ENCODE peak calls at places on chromosomes 3 and 15, in four cellular contexts. One of them, this sample, is unnamed.

GRCh38 chr3:129599607-129600006 is 6.9 kb downstream of the PLXND1 start:
- DNase-seq in body of pancreas: peak; percentile 36
- DNase-seq in endothelial cell of umbilical vein: peak; percentile 94
- DNase-seq in spleen: no peak
- DNase-seq in this sample: no peak

GRCh38 chr3:38006445-38006995 is 15.9 kb downstream of the VILL start:
- DNase-seq in body of pancreas: no peak
- DNase-seq in endothelial cell of umbilical vein: no peak
- DNase-seq in spleen: peak; percentile 76
- DNase-seq in this sample: no peak

GRCh38 chr3:140629351-140630137 is 48.3 kb upstream of the TRIM42 start:
- DNase-seq in body of pancreas: no peak
- DNase-seq in endothelial cell of umbilical vein: peak; percentile 51
- DNase-seq in spleen: no peak
- DNase-seq in this sample: no peak

GRCh38 chr15:57772223-57772957 is 65.9 kb downstream of the POLR2M start:
- DNase-seq in body of pancreas: no peak
- DNase-seq in endothelial cell of umbilical vein: no peak
- DNase-seq in spleen: no peak
- DNase-seq in this sample: no peak

GRCh38 chr3:158702815-158703481 is 29.3 kb downstream of the RARRES1 start:
- DNase-seq in body of pancreas: no peak
- DNase-seq in endothelial cell of umbilical vein: peak; percentile 89
- DNase-seq in spleen: no peak
- DNase-seq in this sample: no peak

GRCh38 chr15:23033979-23034378 is 5.4 kb downstream of the TUBGCP5 start:
- DNase-seq in body of pancreas: no peak
- DNase-seq in endothelial cell of umbilical vein: no peak
- DNase-seq in spleen: no peak
- DNase-seq in this sample: no peak

GRCh38 chr3:152155246-152155645 is 113.5 kb upstream of the MBNL1 start:
- DNase-seq in body of pancreas: no peak
- DNase-seq in endothelial cell of umbilical vein: no peak
- DNase-seq in spleen: no peak
- DNase-seq in this sample: no peak

GRCh38 chr3:58066842-58067241 is 58.6 kb downstream of the FLNB start:
- DNase-seq in body of pancreas: peak; percentile 40
- DNase-seq in endothelial cell of umbilical vein: peak; percentile 35
- DNase-seq in spleen: no peak
- DNase-seq in this sample: no peak

GRCh38 chr3:102165367-102165766 is 269.4 kb upstream of the ZPLD1 start:
- DNase-seq in body of pancreas: no peak
- DNase-seq in endothelial cell of umbilical vein: no peak
- DNase-seq in spleen: no peak
- DNase-seq in this sample: no peak

GRCh38 chr3:197136744-197137143 is 107.1 kb upstream of the MELTF start:
- DNase-seq in body of pancreas: no peak
- DNase-seq in endothelial cell of umbilical vein: no peak
- DNase-seq in spleen: no peak
- DNase-seq in this sample: no peak

GRCh38 chr3:188749830-188750229 is 421.9 kb upstream of the TPRG1 start:
- DNase-seq in body of pancreas: no peak
- DNase-seq in endothelial cell of umbilical vein: no peak
- DNase-seq in spleen: no peak
- DNase-seq in this sample: no peak

GRCh38 chr15:81163961-81164800 is 30.1 kb downstream of the CFAP161 start:
- DNase-seq in body of pancreas: no peak
- DNase-seq in endothelial cell of umbilical vein: no peak
- DNase-seq in spleen: no peak
- DNase-seq in this sample: no peak

GRCh38 chr15:45187894-45188830 is at the start of gene SHF:
- DNase-seq in body of pancreas: peak; percentile 61
- DNase-seq in endothelial cell of umbilical vein: peak; percentile 49
- DNase-seq in spleen: peak; percentile 89
- DNase-seq in this sample: no peak

GRCh38 chr3:85037203-85037602 is 78.4 kb downstream of the CADM2 start:
- DNase-seq in body of pancreas: no peak
- DNase-seq in endothelial cell of umbilical vein: no peak
- DNase-seq in spleen: no peak
- DNase-seq in this sample: no peak

GRCh38 chr3:143978263-143978631 is 6.6 kb downstream of the DIPK2A start:
- DNase-seq in body of pancreas: no peak
- DNase-seq in endothelial cell of umbilical vein: no peak
- DNase-seq in spleen: no peak
- DNase-seq in this sample: no peak

GRCh38 chr15:95843241-95843851 is 487.2 kb upstream of the NR2F2 start:
- DNase-seq in body of pancreas: no peak
- DNase-seq in endothelial cell of umbilical vein: no peak
- DNase-seq in spleen: no peak
- DNase-seq in this sample: no peak

GRCh38 chr15:98257290-98257689 is 296.8 kb downstream of the ARRDC4 start:
- DNase-seq in body of pancreas: no peak
- DNase-seq in endothelial cell of umbilical vein: no peak
- DNase-seq in spleen: no peak
- DNase-seq in this sample: no peak

GRCh38 chr3:134885877-134886621 is 91.0 kb downstream of the EPHB1 start:
- DNase-seq in body of pancreas: no peak
- DNase-seq in endothelial cell of umbilical vein: no peak
- DNase-seq in spleen: peak; percentile 7
- DNase-seq in this sample: peak; percentile 32

GRCh38 chr15:75335705-75336355 is at the start of gene COMMD4:
- DNase-seq in body of pancreas: peak; percentile 99
- DNase-seq in endothelial cell of umbilical vein: peak; percentile 89
- DNase-seq in spleen: peak; percentile 94
- DNase-seq in this sample: peak; percentile 61

DNA sequence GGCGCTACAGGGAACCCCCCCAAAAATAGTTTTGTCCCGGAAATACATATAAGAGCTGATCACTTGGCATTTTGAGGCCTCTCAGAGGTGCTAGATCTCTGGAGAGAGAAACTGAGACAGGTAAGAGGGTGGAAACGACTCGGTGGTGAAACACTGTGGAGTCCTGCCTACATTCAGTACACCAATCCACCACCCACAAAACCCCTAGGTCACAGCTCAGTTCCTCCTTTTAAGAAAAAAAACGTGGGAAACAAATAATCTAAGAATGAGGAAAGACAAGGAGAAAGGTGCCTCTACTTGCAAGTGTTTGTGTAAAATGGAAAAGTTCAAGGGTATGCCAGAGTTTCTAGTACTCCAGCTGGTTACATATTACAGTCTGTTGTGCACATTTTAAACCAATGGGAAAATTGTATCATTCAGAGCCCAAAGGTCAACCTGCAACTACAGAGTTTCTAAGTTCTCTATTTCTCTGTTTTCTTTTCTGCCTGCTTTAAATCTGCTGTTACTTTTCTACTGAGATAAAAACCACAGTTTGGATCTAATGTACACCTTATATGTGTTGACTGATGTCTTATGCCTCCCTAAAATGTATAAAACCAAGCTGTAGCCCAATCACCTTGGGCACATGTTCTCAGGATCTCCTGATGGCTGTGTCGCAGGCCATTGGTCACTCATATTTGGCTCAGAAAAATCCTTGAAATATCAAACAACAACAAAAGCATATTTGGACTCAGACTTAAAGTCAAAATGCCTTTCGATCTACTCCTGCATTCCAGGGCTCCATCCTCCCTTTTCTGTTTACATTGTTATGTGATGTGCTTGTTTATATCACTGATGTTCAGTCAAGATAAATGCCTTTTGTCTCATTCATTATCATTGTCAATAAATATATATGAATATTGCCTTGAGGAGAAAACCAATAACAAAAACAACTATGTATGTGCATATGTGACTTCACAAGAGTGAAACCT is 32.0 kb downstream of the HGD start:
- DNase-seq in body of pancreas: no peak
- DNase-seq in endothelial cell of umbilical vein: no peak
- DNase-seq in spleen: no peak
- DNase-seq in this sample: no peak
- TF ChIP-seq POLR2A in body of pancreas: no peak
- TF ChIP-seq POLR2A in endothelial cell of umbilical vein: no peak
- TF ChIP-seq POLR2A in spleen: no peak
- TF ChIP-seq POLR2A in this sample: no peak

GRCh38 chr3:52444860-52445793 is at the start of gene SEMA3G:
- DNase-seq in body of pancreas: peak; percentile 94
- DNase-seq in endothelial cell of umbilical vein: peak; percentile 69
- DNase-seq in spleen: peak; percentile 91
- DNase-seq in this sample: peak; percentile 88
- TF ChIP-seq POLR2A in body of pancreas: peak; percentile 52
- TF ChIP-seq POLR2A in endothelial cell of umbilical vein: peak; percentile 47
- TF ChIP-seq POLR2A in spleen: no peak
- TF ChIP-seq POLR2A in this sample: no peak

GRCh38 chr3:14488286-14489036 is 51.7 kb downstream of the GRIP2 start:
- DNase-seq in body of pancreas: no peak
- DNase-seq in endothelial cell of umbilical vein: no peak
- DNase-seq in spleen: no peak
- DNase-seq in this sample: no peak

GRCh38 chr3:14490831-14491230 is 49.3 kb downstream of the GRIP2 start:
- DNase-seq in body of pancreas: no peak
- DNase-seq in endothelial cell of umbilical vein: no peak
- DNase-seq in spleen: no peak
- DNase-seq in this sample: no peak

GRCh38 chr3:14487821-14488220 is 52.3 kb downstream of the GRIP2 start:
- DNase-seq in body of pancreas: no peak
- DNase-seq in endothelial cell of umbilical vein: no peak
- DNase-seq in spleen: peak; percentile 45
- DNase-seq in this sample: no peak

GRCh38 chr3:14490255-14490654 is 49.9 kb downstream of the GRIP2 start:
- DNase-seq in body of pancreas: no peak
- DNase-seq in endothelial cell of umbilical vein: no peak
- DNase-seq in spleen: peak; percentile 52
- DNase-seq in this sample: no peak

GRCh38 chr3:14489641-14490040 is 50.5 kb downstream of the GRIP2 start:
- DNase-seq in body of pancreas: no peak
- DNase-seq in endothelial cell of umbilical vein: no peak
- DNase-seq in spleen: peak; percentile 38
- DNase-seq in this sample: no peak
- TF ChIP-seq POLR2A in body of pancreas: no peak
- TF ChIP-seq POLR2A in endothelial cell of umbilical vein: no peak
- TF ChIP-seq POLR2A in spleen: no peak
- TF ChIP-seq POLR2A in this sample: no peak

GRCh38 chr15:56248276-56248675 is 4.6 kb upstream of the RFX7 start:
- DNase-seq in body of pancreas: no peak
- DNase-seq in endothelial cell of umbilical vein: no peak
- DNase-seq in spleen: no peak
- DNase-seq in this sample: no peak

GRCh38 chr15:56250626-56251025 is 6.9 kb upstream of the RFX7 start:
- DNase-seq in body of pancreas: no peak
- DNase-seq in endothelial cell of umbilical vein: no peak
- DNase-seq in spleen: no peak
- DNase-seq in this sample: no peak

GRCh38 chr15:56254270-56254669 is 10.6 kb upstream of the RFX7 start:
- DNase-seq in body of pancreas: no peak
- DNase-seq in endothelial cell of umbilical vein: no peak
- DNase-seq in spleen: no peak
- DNase-seq in this sample: no peak

GRCh38 chr15:56249080-56249479 is 5.4 kb upstream of the RFX7 start:
- DNase-seq in body of pancreas: peak; percentile 13
- DNase-seq in endothelial cell of umbilical vein: peak; percentile 39
- DNase-seq in spleen: no peak
- DNase-seq in this sample: no peak

DNA sequence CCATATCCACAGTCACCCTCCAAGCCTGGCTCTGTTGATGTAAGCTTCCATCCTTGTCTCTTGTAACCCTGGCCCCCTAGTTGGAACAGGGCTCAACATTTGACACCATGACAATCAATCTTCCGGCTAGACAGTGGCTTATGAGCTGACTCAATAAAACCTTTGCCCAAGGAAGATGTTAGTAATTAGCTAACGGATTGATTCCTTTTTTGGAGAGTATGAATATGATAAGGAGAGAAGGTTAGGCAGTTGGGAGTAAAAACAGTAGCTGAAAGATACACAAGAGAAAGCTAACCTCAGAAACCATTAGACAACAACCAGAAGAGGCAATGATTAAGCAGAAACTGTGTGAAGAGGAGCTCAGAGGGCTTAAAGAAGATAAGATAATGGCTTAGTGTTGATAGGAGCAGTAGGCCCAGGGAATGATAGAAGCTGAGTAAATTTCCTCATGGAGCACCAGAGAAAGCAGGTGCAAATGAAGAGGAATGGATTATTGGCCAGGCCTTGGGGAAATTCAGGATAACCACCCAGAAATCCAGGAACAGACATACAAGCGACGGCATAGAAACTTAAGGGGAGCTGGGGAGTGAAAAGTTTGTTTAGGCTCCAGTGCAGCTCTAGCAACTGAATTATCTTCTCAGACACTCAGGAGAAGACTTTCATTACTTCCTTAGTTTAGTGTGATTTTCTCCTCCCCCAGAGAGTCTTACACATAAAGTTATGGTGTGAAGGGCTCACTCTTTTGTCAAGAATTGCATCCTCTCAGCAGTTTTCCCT is 7.8 kb upstream of the RFX7 start:
- DNase-seq in body of pancreas: no peak
- DNase-seq in endothelial cell of umbilical vein: no peak
- DNase-seq in spleen: no peak
- DNase-seq in this sample: no peak
- TF ChIP-seq POLR2A in body of pancreas: no peak
- TF ChIP-seq POLR2A in endothelial cell of umbilical vein: no peak
- TF ChIP-seq POLR2A in spleen: no peak
- TF ChIP-seq POLR2A in this sample: no peak

DNA sequence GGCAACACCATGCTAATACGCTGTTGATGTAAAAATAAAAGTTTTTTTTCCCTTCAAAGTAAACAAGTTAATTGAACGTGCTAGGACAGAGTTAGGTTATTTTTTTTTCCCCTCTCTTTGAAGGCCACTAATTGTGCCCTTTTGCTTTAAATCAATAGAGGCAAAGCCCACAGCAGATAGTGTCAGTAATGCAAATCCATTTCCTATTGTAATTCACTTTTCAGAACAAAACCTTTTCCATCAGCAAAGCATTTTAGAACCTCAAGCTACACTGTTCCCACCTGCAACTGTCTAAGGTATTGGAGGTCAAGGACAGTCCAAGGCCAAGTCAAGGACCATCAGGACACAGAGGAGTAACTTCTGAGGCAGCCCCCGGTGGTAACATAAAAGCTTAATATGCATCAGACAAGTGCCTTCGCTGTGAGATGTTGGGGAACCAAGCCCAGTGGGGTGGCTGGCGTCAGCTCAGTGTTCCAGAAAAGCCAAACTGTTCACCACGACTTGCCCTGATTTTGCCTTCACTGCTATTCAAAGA is 65.7 kb upstream of the ICE2 start:
- DNase-seq in body of pancreas: no peak
- DNase-seq in endothelial cell of umbilical vein: no peak
- DNase-seq in spleen: no peak
- DNase-seq in this sample: no peak
- TF ChIP-seq POLR2A in body of pancreas: no peak
- TF ChIP-seq POLR2A in endothelial cell of umbilical vein: no peak
- TF ChIP-seq POLR2A in spleen: no peak
- TF ChIP-seq POLR2A in this sample: no peak

GRCh38 chr3:111539351-111540331 is 2.4 kb upstream of the CD96 start:
- DNase-seq in body of pancreas: peak; percentile 64
- DNase-seq in endothelial cell of umbilical vein: no peak
- DNase-seq in spleen: peak; percentile 89
- DNase-seq in this sample: no peak

GRCh38 chr3:111545349-111545748 is 3.4 kb downstream of the CD96 start:
- DNase-seq in body of pancreas: no peak
- DNase-seq in endothelial cell of umbilical vein: no peak
- DNase-seq in spleen: no peak
- DNase-seq in this sample: no peak

GRCh38 chr3:111538687-111539086 is 3.3 kb upstream of the CD96 start:
- DNase-seq in body of pancreas: no peak
- DNase-seq in endothelial cell of umbilical vein: no peak
- DNase-seq in spleen: no peak
- DNase-seq in this sample: no peak

GRCh38 chr3:111541391-111541790 is 606 bp upstream of the CD96 start:
- DNase-seq in body of pancreas: no peak
- DNase-seq in endothelial cell of umbilical vein: no peak
- DNase-seq in spleen: no peak
- DNase-seq in this sample: no peak

GRCh38 chr3:111541911-111542483 is at the start of gene CD96:
- DNase-seq in body of pancreas: peak; percentile 12
- DNase-seq in endothelial cell of umbilical vein: no peak
- DNase-seq in spleen: no peak
- DNase-seq in this sample: no peak
- TF ChIP-seq POLR2A in body of pancreas: no peak
- TF ChIP-seq POLR2A in endothelial cell of umbilical vein: no peak
- TF ChIP-seq POLR2A in spleen: no peak
- TF ChIP-seq POLR2A in this sample: no peak